ENCODE peak calls at places on chromosomes 4 and X, in four cellular contexts. G, T, D and F are unnamed samples.

GRCh38 chr4:146943691-146944375 is 1.8 kb downstream of the TTC29 start:
- DNase-seq in G (no peak), T (no peak), D (no peak), F (no peak)

GRCh38 chrX:110466790-110467189 is 108.1 kb downstream of the RTL9 start:
- DNase-seq in G (no peak), T (no peak), D (no peak), F (no peak)

GRCh38 chrX:74606799-74607198 is 7.6 kb downstream of the RLIM start:
- DNase-seq in G (no peak), T (no peak), D (no peak), F (no peak)

GRCh38 chrX:130144509-130144908 is 21.1 kb downstream of the AIFM1 start:
- DNase-seq in G (no peak), T (no peak), D (no peak), F (no peak)

GRCh38 chrX:109890910-109891502 is 111.9 kb upstream of the TMEM164 start:
- DNase-seq in G (peak; percentile 25), T (peak; percentile 20), D (peak; percentile 17), F (peak; percentile 56)

GRCh38 chrX:65723706-65724105 is 56.3 kb downstream of the MSN start:
- DNase-seq in G (no peak), T (peak; percentile 28), D (no peak), F (peak; percentile 25)

GRCh38 chrX:15874672-15875071 is 20.1 kb upstream of the AP1S2 start:
- DNase-seq in G (no peak), T (no peak), D (no peak), F (no peak)

GRCh38 chr4:152780267-152780811 is 585 bp downstream of the ARFIP1 start:
- DNase-seq in G (peak; percentile 71), T (no peak), D (no peak), F (no peak)

GRCh38 chr4:4422856-4423485 is 36.1 kb downstream of the NSG1 start:
- DNase-seq in G (no peak), T (no peak), D (no peak), F (no peak)

GRCh38 chr4:113012776-113013175 is 36.7 kb upstream of the ANK2 start:
- DNase-seq in G (no peak), T (no peak), D (no peak), F (no peak)

GRCh38 chrX:46165411-46165810 is 379.8 kb downstream of the ZNF674 start:
- DNase-seq in G (no peak), T (no peak), D (no peak), F (no peak)

GRCh38 chr4:85149656-85150055 is 183.2 kb upstream of the WDFY3 start:
- DNase-seq in G (no peak), T (no peak), D (no peak), F (no peak)

GRCh38 chr4:132548463-132548862 is 600.6 kb upstream of the PCDH10 start:
- DNase-seq in G (no peak), T (no peak), D (no peak), F (no peak)

GRCh38 chr4:125115941-125116340 is 198.8 kb upstream of the FAT4 start:
- DNase-seq in G (no peak), T (no peak), D (no peak), F (no peak)

GRCh38 chr4:6768539-6768905 is 14.0 kb upstream of the KIAA0232 start:
- DNase-seq in G (no peak), T (no peak), D (no peak), F (no peak)

GRCh38 chr4:73836373-73837269 is at the start of gene CXCL6:
- DNase-seq in G (no peak), T (no peak), D (peak; percentile 12), F (no peak)

GRCh38 chr4:6257243-6258025 is 12.2 kb upstream of the WFS1 start:
- DNase-seq in G (no peak), T (no peak), D (no peak), F (no peak)

GRCh38 chr4:124183231-124183630 is 529.3 kb downstream of the ANKRD50 start:
- DNase-seq in G (no peak), T (no peak), D (no peak), F (no peak)

GRCh38 chr4:25563071-25563564 is 92.5 kb upstream of the SLC34A2 start:
- DNase-seq in G (no peak), T (no peak), D (no peak), F (no peak)

GRCh38 chr4:69060651-69061308 is 35.5 kb upstream of the UGT2B7 start:
- DNase-seq in G (no peak), T (no peak), D (no peak), F (no peak)

GRCh38 chr4:114782842-114783595 is 184.4 kb downstream of the UGT8 start:
- DNase-seq in G (no peak), T (no peak), D (no peak), F (no peak)

GRCh38 chrX:11758400-11759171 is 549 bp downstream of the MSL3 start:
- DNase-seq in G (peak; percentile 86), T (peak; percentile 78), D (peak; percentile 84), F (peak; percentile 82)

GRCh38 chr4:4507923-4508322 is 33.9 kb downstream of the STX18 start:
- DNase-seq in G (no peak), T (no peak), D (no peak), F (no peak)

GRCh38 chrX:2552621-2553297 is 52.0 kb upstream of the DHRSX start:
- DNase-seq in G (no peak), T (no peak), D (no peak), F (no peak)

GRCh38 chr4:71380721-71381120 is 41.9 kb downstream of the SLC4A4 start:
- DNase-seq in G (no peak), T (no peak), D (no peak), F (no peak)

GRCh38 chr4:6338951-6339817 is 69.5 kb downstream of the WFS1 start:
- DNase-seq in G (no peak), T (no peak), D (no peak), F (no peak)